ENCODE peak calls at places on chromosomes 13 and 19, in four cellular contexts. Q, C, A and G are unnamed samples.

GRCh38 chr19:35497406-35497805 is 7.1 kb upstream of the KRTDAP start:
- DNase-seq in Q (no peak), C (no peak), A (no peak), G (no peak)

GRCh38 chr13:114279770-114280169 is 1.6 kb upstream of the UPF3A start:
- DNase-seq in Q (no peak), C (peak; percentile 14), A (no peak), G (no peak)

GRCh38 chr13:59398127-59398526 is 765.6 kb downstream of the DIAPH3 start:
- DNase-seq in Q (no peak), C (no peak), A (no peak), G (no peak)

GRCh38 chr19:29098863-29099481 is 114.0 kb downstream of the UQCRFS1 start:
- DNase-seq in Q (peak; percentile 98), C (no peak), A (peak; percentile 38), G (no peak)

GRCh38 chr13:68713394-68713793 is 1394.2 kb upstream of the ATXN8OS start:
- DNase-seq in Q (no peak), C (no peak), A (no peak), G (no peak)

GRCh38 chr13:63208811-63209210 is 1793.2 kb upstream of the PCDH20 start:
- DNase-seq in Q (peak; percentile 47), C (peak; percentile 28), A (no peak), G (no peak)

GRCh38 chr13:51246411-51247298 is 24.5 kb downstream of the FAM124A start:
- DNase-seq in Q (peak; percentile 73), C (no peak), A (no peak), G (no peak)

GRCh38 chr19:12767150-12767549 is 8.2 kb downstream of the HOOK2 start:
- DNase-seq in Q (no peak), C (no peak), A (no peak), G (no peak)

GRCh38 chr19:35347171-35347929 is at the start of gene FFAR1:
- DNase-seq in Q (no peak), C (no peak), A (no peak), G (no peak)

GRCh38 chr19:38691938-38692457 is 44.5 kb downstream of the ACTN4 start:
- DNase-seq in Q (peak; percentile 94), C (peak; percentile 97), A (no peak), G (peak; percentile 77)

GRCh38 chr13:111541345-111541744 is 220.9 kb downstream of the TEX29 start:
- DNase-seq in Q (no peak), C (no peak), A (no peak), G (no peak)

GRCh38 chr19:36488118-36488815 is 1.1 kb downstream of the ZNF566 start:
- DNase-seq in Q (no peak), C (peak; percentile 44), A (no peak), G (no peak)

GRCh38 chr13:94701313-94702180 is 10.8 kb downstream of the SOX21 start:
- DNase-seq in Q (no peak), C (no peak), A (no peak), G (no peak)

GRCh38 chr13:51959773-51960172 is 51.5 kb downstream of the ATP7B start:
- DNase-seq in Q (no peak), C (no peak), A (peak; percentile 79), G (no peak)